ENCODE peak calls at places on chromosomes 6 and 20, in nine cellular contexts. K is PC-9; T is CD8-positive, alpha-beta memory T cell; L is tibial nerve; P is neuronal stem cell; C is ovary; X is adrenal gland; W is lung; I is cardiac muscle cell. F is an unnamed sample. For H3K27me3, the result is how much of the 10 kb centered on the place peaks cover.

GRCh38 chr6:20755631-20756030 is 221.4 kb downstream of the CDKAL1 start:
- DNase-seq in L (no peak), K (no peak), C (no peak), P (no peak), I (no peak), T (no peak), X (no peak), W (no peak), F (no peak)

GRCh38 chr20:50415516-50416268 is 94.5 kb upstream of the PTPN1 start:
- DNase-seq in C (peak), K (peak), P (no peak), X (peak), T (no peak), W (peak), L (peak), I (peak), F (peak)

GRCh38 chr6:78854501-78854900 is 12.8 kb upstream of the IRAK1BP1 start:
- DNase-seq in P (no peak), W (no peak), L (no peak), X (no peak), I (no peak), K (no peak), T (no peak), C (no peak), F (no peak)

GRCh38 chr20:3222635-3223600 is 13.6 kb downstream of the ITPA start:
- DNase-seq in P (no peak), K (peak), L (no peak), W (no peak), T (no peak), X (no peak), I (no peak), C (no peak), F (peak)

GRCh38 chr6:133610271-133610840 is 278.6 kb upstream of the TCF21 start:
- DNase-seq in W (no peak), C (no peak), I (peak), K (no peak), L (no peak), T (no peak), X (no peak), P (no peak), F (no peak)

GRCh38 chr6:98764378-98764911 is 69.9 kb upstream of the POU3F2 start:
- DNase-seq in K (no peak), X (no peak), P (no peak), T (no peak), C (no peak), W (no peak), L (no peak), I (no peak), F (no peak)

GRCh38 chr6:161142957-161143296 is 130.9 kb downstream of the AGPAT4 start:
- DNase-seq in X (no peak), C (no peak), L (no peak), W (no peak), T (no peak), I (no peak), K (no peak), P (no peak), F (no peak)

GRCh38 chr6:89763550-89763949 is 56.0 kb downstream of the MDN1 start:
- DNase-seq in L (no peak), P (no peak), C (no peak), W (no peak), I (peak), X (no peak), T (no peak), K (no peak), F (no peak)

GRCh38 chr6:19554356-19555225 is 282.6 kb upstream of the ID4 start:
- DNase-seq in L (no peak), K (no peak), C (no peak), T (no peak), X (no peak), P (no peak), I (peak), W (no peak), F (no peak)

GRCh38 chr20:53345536-53346070 is 248.0 kb downstream of the ZNF217 start:
- DNase-seq in L (no peak), C (no peak), X (no peak), I (no peak), K (no peak), T (no peak), P (no peak), W (no peak), F (no peak)

GRCh38 chr6:52505726-52506501 is 70.9 kb downstream of the TRAM2 start:
- DNase-seq in W (no peak), L (no peak), K (no peak), T (no peak), P (no peak), X (no peak), I (no peak), C (no peak), F (no peak)
- H3K27ac ChIP-seq in W (peak), L (no peak), K (no peak), T (no peak), P (no peak), X (no peak), I (no peak), C (no peak), F (peak)

GRCh38 chr6:63543001-63543400 is 29.3 kb upstream of the LOC128125822 start:
- DNase-seq in K (no peak), T (no peak), W (no peak), P (no peak), C (no peak), X (no peak), I (no peak), L (no peak), F (no peak)
- H3K27me3 ChIP-seq in K (under half), T (under half), W (under half), P (under half), C (under half), X (under half), I (half or more), L (under half), F (under half)

GRCh38 chr20:47365023-47365764 is 8.7 kb upstream of the ZMYND8 start:
- DNase-seq in L (no peak), P (no peak), K (no peak), T (no peak), X (no peak), C (no peak), W (no peak), I (no peak), F (no peak)
- H3K27ac ChIP-seq in L (no peak), P (no peak), K (no peak), T (peak), X (no peak), C (no peak), W (peak), I (no peak), F (no peak)

GRCh38 chr20:45124365-45124764 is at the start of gene WFDC12:
- DNase-seq in X (no peak), C (no peak), T (no peak), I (no peak), W (no peak), L (no peak), K (no peak), P (no peak), F (no peak)
- H3K27me3 ChIP-seq in X (under half), C (under half), T (under half), I (under half), W (under half), L (under half), K (under half), P (under half), F (half or more)

DNA sequence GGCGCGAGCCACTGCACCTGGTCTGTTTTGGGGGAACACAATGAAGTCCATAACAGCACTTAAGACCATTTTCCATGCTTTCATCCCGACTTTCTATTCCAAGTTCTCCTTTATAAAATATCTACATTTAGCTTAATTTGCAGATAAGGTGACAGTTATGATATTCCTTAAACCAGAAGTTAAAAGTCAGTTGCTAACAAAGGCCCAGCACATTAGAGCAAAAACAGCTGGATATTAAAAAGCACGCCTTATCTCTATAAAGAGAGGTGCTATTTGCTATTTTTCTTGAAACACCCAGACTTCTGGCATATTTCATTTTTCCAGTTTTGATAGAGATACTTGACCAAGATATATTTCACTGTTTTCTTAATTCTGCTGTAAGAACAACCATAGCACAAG is 15.8 kb downstream of the OR2B2 start:
- DNase-seq in P (no peak), I (no peak), L (no peak), X (no peak), C (no peak), W (no peak), T (no peak), K (no peak), F (no peak)
- H3K27ac ChIP-seq in P (no peak), I (peak), L (no peak), X (no peak), C (no peak), W (no peak), T (peak), K (no peak), F (no peak)

GRCh38 chr6:30443657-30444450 is 45.5 kb upstream of the HLA-E start:
- DNase-seq in L (no peak), T (no peak), W (no peak), X (no peak), P (no peak), K (no peak), C (no peak), I (peak), F (no peak)

GRCh38 chr6:30444451-30444742 is 44.9 kb upstream of the HLA-E start:
- DNase-seq in C (no peak), L (no peak), P (no peak), K (no peak), T (no peak), X (no peak), W (no peak), I (no peak), F (no peak)

GRCh38 chr6:30450548-30450907 is 38.8 kb upstream of the HLA-E start:
- DNase-seq in X (no peak), K (no peak), C (no peak), L (no peak), T (no peak), I (no peak), P (no peak), W (no peak), F (no peak)

GRCh38 chr6:30446259-30446658 is 43.0 kb upstream of the HLA-E start:
- DNase-seq in P (no peak), L (no peak), I (no peak), X (no peak), C (no peak), W (no peak), T (no peak), K (no peak), F (no peak)

DNA sequence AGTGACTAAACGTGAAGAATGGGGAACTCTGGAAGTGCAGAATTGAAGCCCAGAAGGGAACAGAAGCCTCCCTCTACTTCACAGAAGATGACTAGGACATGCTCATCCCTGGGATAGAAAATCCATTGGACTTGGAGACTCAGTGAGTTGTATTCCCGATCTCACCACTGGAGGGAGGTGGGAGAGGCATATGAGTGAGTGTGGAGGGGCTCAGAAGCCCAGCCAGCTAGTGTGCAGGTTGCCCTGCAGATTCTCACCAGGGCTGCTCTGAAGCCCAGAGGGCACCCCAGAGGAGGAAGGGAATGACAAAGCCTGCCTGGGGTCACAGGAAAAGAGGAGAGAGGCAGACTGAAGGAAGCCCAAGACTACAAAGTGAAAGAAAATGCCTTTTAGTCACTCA is 42.1 kb upstream of the HLA-E start:
- DNase-seq in I (peak), X (no peak), T (no peak), W (no peak), C (no peak), K (no peak), P (peak), L (no peak), F (no peak)
- H3K27me3 ChIP-seq in I (half or more), X (half or more), T (half or more), W (under half), C (under half), K (half or more), P (under half), L (under half), F (half or more)

GRCh38 chr6:163955131-163955530 is 540.6 kb downstream of the QKI start:
- DNase-seq in I (no peak), C (no peak), W (no peak), L (no peak), T (no peak), K (no peak), X (no peak), P (no peak), F (no peak)
- H3K27ac ChIP-seq in I (no peak), C (no peak), W (no peak), L (no peak), T (no peak), K (no peak), X (no peak), P (no peak), F (no peak)

DNA sequence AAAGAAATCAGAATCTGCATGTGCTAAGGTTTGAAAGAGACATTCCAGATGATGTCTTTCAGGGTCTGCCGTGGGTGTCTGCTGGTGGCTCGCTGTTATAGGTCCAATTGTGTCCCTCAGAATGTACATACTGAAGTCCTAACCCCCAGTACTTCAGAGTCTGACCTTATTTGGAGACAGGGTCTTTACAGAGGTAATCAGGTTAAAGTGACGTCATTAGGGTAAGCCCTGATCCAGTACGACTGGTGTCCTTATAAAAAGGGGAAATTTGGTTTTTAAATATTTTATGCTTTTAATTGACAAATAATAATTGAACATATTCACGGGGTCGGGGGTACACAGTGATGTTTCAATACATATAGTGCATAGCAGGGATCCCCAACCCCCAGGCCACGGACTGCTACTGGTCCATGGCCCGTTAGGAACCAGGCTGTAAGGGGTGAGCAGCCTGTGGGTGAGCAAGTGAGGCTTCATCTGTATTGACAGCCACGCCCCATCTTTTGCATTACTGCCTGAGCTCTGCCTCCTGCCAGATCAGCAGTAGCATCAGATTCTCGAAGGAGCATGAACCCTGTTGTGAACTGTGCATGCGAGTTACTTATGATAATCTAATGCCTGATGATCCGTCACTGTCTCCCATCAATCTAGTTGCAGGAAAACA is 33.2 kb upstream of the SLC22A23 start:
- DNase-seq in K (no peak), P (no peak), W (no peak), T (no peak), X (no peak), C (no peak), L (no peak), I (no peak), F (no peak)
- H3K27me3 ChIP-seq in K (under half), P (under half), W (under half), T (under half), X (under half), C (under half), L (under half), I (under half), F (under half)

GRCh38 chr6:22877946-22878705 is 308.8 kb downstream of the HDGFL1 start:
- DNase-seq in W (no peak), K (no peak), C (no peak), P (no peak), T (no peak), X (no peak), I (peak), L (no peak), F (no peak)

GRCh38 chr6:22878706-22879105 is 309.3 kb downstream of the HDGFL1 start:
- DNase-seq in K (no peak), C (no peak), L (no peak), T (no peak), W (no peak), X (no peak), I (no peak), P (no peak), F (no peak)

GRCh38 chr6:22883061-22883717 is 313.8 kb downstream of the HDGFL1 start:
- DNase-seq in C (no peak), T (no peak), X (no peak), L (no peak), P (no peak), K (no peak), W (no peak), I (no peak), F (no peak)

GRCh38 chr6:22882581-22882980 is 313.2 kb downstream of the HDGFL1 start:
- DNase-seq in W (no peak), X (no peak), L (no peak), K (no peak), T (no peak), P (no peak), I (no peak), C (no peak), F (no peak)

DNA sequence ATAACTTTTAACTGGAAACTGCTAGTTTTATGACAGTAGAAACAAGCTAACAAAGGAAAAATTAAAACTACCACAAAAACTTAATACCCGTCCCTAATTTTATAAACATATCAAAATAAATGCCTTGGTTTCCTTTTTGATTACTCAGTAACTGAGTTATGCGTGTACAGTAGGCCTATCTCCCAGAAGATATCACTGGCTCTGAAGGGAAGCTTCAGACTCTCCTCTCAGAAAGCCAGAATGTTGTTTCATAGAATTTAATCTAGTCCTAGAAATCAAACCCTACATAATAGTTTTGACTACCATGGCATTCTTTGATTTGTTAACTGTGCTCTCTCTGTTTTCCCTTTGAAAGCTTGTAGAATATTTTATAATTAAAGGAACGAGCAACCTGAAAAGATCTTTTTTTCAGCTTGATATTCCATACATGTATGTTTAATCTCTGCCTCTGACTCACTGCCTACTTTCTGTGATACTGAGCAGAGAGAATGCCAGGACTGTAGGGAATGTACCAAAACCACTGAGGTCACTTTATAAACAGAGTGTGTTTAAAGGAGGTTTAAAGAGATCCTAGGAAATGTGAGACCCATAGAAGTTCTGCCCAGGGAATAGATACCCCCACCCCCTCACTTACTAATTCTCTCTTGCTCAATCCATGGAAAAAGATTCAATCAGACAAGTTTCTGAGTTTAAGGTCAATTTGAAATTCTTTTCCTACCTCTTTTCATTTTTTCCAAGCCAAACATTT is 311.5 kb downstream of the HDGFL1 start:
- DNase-seq in L (no peak), I (peak), C (no peak), T (no peak), P (no peak), W (no peak), K (peak), X (no peak), F (no peak)
- H3K27ac ChIP-seq in L (no peak), I (peak), C (peak), T (no peak), P (no peak), W (no peak), K (peak), X (no peak), F (no peak)